ENCODE peak calls at places on chromosomes 7 and 10, in six cellular contexts. E is A172; J is CD14-positive monocyte; U is astrocyte of the spinal cord; I is activated gamma-delta T cell treated with anti-CD3 and anti-CD28 coated beads, Interleukin-2, amount 50 U/mL, for 16 hours; S is lung. R is an unnamed sample.

GRCh38 chr10:50373821-50374501 is 122.6 kb upstream of the ASAH2 start:
- DNase-seq in S (no peak), U (no peak), E (no peak), I (no peak), J (no peak), R (no peak)

GRCh38 chr7:25578991-25579687 is 350.9 kb upstream of the NPVF start:
- DNase-seq in J (no peak), I (no peak), S (no peak), U (no peak), E (no peak), R (no peak)

GRCh38 chr10:70476249-70477035 is 2.1 kb upstream of the PALD1 start:
- DNase-seq in S (no peak), I (no peak), E (no peak), J (no peak), U (no peak), R (no peak)

GRCh38 chr7:40219917-40220316 is 85.1 kb downstream of the SUGCT start:
- DNase-seq in U (peak), I (no peak), S (no peak), E (peak), J (no peak), R (peak)

GRCh38 chr10:116080553-116080952 is 192.5 kb downstream of the GFRA1 start:
- DNase-seq in I (no peak), U (peak), J (no peak), S (no peak), E (peak), R (peak)

GRCh38 chr7:27533777-27534176 is 128.9 kb downstream of the HIBADH start:
- DNase-seq in E (no peak), U (no peak), I (no peak), S (no peak), J (no peak), R (no peak)

GRCh38 chr7:11244149-11244548 is 270.5 kb downstream of the PHF14 start:
- DNase-seq in U (no peak), I (no peak), E (no peak), J (no peak), S (no peak), R (no peak)

GRCh38 chr7:138967159-138967558 is 14.0 kb downstream of the KIAA1549 start:
- DNase-seq in J (no peak), I (no peak), E (no peak), S (no peak), U (no peak), R (no peak)